ENCODE peak calls at places on chromosomes 5 and 9, in nine cellular contexts. O is heart right ventricle; S is mesenchymal stem cell; B is astrocyte; W is tibial artery; V is neuronal stem cell; U is HCT116; J is right atrium auricular region; M is CD4-positive, alpha-beta memory T cell. G is an unnamed sample.
A peak's percentile ranks its signal among the peaks of the same experiment; 100 is the strongest.

GRCh38 chr5:24668050-24668449 is 23.3 kb upstream of the CDH10 start:
- DNase-seq in J (no peak), U (no peak), M (no peak), W (no peak), S (no peak), O (no peak), V (no peak), B (no peak), G (no peak)

GRCh38 chr5:102554728-102555127 is 55.9 kb upstream of the SLCO6A1 start:
- DNase-seq in B (no peak), J (no peak), V (no peak), W (no peak), S (no peak), O (no peak), M (no peak), U (peak; percentile 21), G (no peak)

GRCh38 chr5:109825450-109825849 is 135.7 kb downstream of the MAN2A1 start:
- DNase-seq in U (no peak), O (no peak), J (no peak), W (no peak), V (no peak), B (peak; percentile 27), S (peak; percentile 38), M (no peak), G (no peak)

GRCh38 chr9:536597-537511 is 304.6 kb upstream of the DMRT1 start:
- DNase-seq in U (no peak), M (no peak), S (no peak), V (no peak), W (no peak), O (no peak), B (no peak), J (no peak), G (no peak)

GRCh38 chr5:147415663-147416062 is 94.2 kb downstream of the DPYSL3 start:
- DNase-seq in U (no peak), S (no peak), B (peak; percentile 46), W (no peak), M (no peak), J (no peak), V (no peak), O (no peak), G (no peak)

GRCh38 chr5:143019157-143019556 is 249.0 kb downstream of the ARHGAP26 start:
- DNase-seq in V (no peak), O (no peak), J (no peak), B (no peak), M (no peak), S (no peak), W (no peak), U (no peak), G (no peak)

GRCh38 chr9:91101598-91102168 is 260.0 kb downstream of the AUH start:
- DNase-seq in J (no peak), U (no peak), M (peak; percentile 91), V (no peak), W (no peak), O (no peak), S (no peak), B (no peak), G (no peak)

GRCh38 chr9:81028504-81028903 is 660.8 kb downstream of the TLE1 start:
- DNase-seq in S (peak; percentile 93), V (no peak), W (no peak), M (no peak), B (peak; percentile 99), J (no peak), U (peak; percentile 42), O (no peak), G (peak; percentile 31)

GRCh38 chr9:97721396-97721795 is 24.3 kb upstream of the XPA start:
- DNase-seq in M (no peak), V (no peak), S (no peak), J (no peak), U (no peak), B (no peak), W (no peak), O (no peak), G (no peak)

GRCh38 chr9:20125721-20126120 is 336.9 kb upstream of the SLC24A2 start:
- DNase-seq in W (no peak), O (no peak), S (no peak), V (no peak), M (no peak), B (no peak), U (no peak), J (no peak), G (no peak)

GRCh38 chr9:20269620-20270019 is 352.7 kb downstream of the MLLT3 start:
- DNase-seq in S (no peak), U (no peak), V (no peak), B (no peak), M (no peak), J (no peak), O (no peak), W (no peak), G (no peak)

GRCh38 chr9:14935099-14935710 is 25.0 kb upstream of the FREM1 start:
- DNase-seq in B (no peak), M (no peak), S (no peak), J (no peak), V (peak; percentile 56), O (no peak), U (no peak), W (no peak), G (no peak)

GRCh38 chr9:137459601-137460362 is 648 bp upstream of the NSMF start:
- DNase-seq in V (no peak), J (no peak), O (no peak), W (peak; percentile 33), U (no peak), M (no peak), B (no peak), S (no peak), G (no peak)

GRCh38 chr5:72283358-72283757 is 36.7 kb downstream of the MRPS27 start:
- DNase-seq in W (no peak), U (no peak), B (no peak), V (no peak), S (peak; percentile 26), J (no peak), M (no peak), O (no peak), G (no peak)

GRCh38 chr5:158953929-158954534 is 145.7 kb downstream of the EBF1 start:
- DNase-seq in U (no peak), O (no peak), S (no peak), W (no peak), M (no peak), V (no peak), B (no peak), J (no peak), G (no peak)

GRCh38 chr9:13267743-13268142 is 11.7 kb downstream of the MPDZ start:
- DNase-seq in M (no peak), S (peak; percentile 95), U (no peak), J (no peak), B (peak; percentile 96), W (no peak), V (no peak), O (peak; percentile 10), G (no peak)

GRCh38 chr5:115455241-115455640 is 89.3 kb downstream of the FEM1C start:
- DNase-seq in W (peak; percentile 37), B (peak; percentile 84), S (peak; percentile 88), O (no peak), U (no peak), M (no peak), V (no peak), J (peak; percentile 79), G (no peak)

GRCh38 chr5:73446631-73447233 is 1.8 kb downstream of the FOXD1 start:
- DNase-seq in B (no peak), M (no peak), S (peak; percentile 37), W (no peak), U (no peak), O (no peak), J (no peak), V (no peak), G (no peak)

GRCh38 chr5:131180407-131180806 is 9.7 kb downstream of the LYRM7 start:
- DNase-seq in U (no peak), B (no peak), J (no peak), W (no peak), S (no peak), O (no peak), V (no peak), M (no peak), G (no peak)

GRCh38 chr9:6459718-6460117 is 46.7 kb downstream of the UHRF2 start:
- DNase-seq in V (no peak), W (no peak), U (no peak), J (no peak), S (no peak), O (no peak), B (no peak), M (no peak), G (no peak)
- H3K36me3 ChIP-seq in V (peaks cover 2% of the 10 kb centered on the region), W (peaks cover 3% of the 10 kb centered on the region), U (peaks cover 4% of the 10 kb centered on the region), J (peaks cover 6% of the 10 kb centered on the region), S (peaks cover 46% of the 10 kb centered on the region), O (peaks cover 30% of the 10 kb centered on the region), B (peaks cover 3% of the 10 kb centered on the region), M (peaks cover 20% of the 10 kb centered on the region), G (no peaks in the 10 kb centered on the region)

DNA sequence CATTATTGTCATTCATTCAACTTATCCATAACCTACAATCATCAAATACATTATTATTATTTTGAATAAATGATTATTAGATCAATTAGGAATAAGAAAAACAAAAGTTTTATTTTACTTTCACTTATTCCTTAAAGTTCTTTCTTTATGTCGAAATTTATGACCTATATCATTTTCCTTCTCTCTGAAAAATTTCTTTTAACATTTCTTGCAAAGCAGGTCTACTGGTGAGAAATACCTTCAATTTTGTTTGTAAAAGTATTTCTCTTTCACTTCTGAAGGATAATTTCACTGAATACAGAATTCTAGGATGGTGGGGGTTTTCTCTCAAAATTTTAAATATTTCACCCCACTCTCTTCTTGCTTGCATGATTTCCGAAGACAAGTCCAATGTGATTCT is 2.6 kb upstream of the CCNI2 start:
- DNase-seq in O (no peak), V (no peak), S (no peak), J (no peak), W (no peak), U (no peak), M (no peak), B (no peak), G (no peak)
- H3K4me1 ChIP-seq in O (peaks cover 9% of the 10 kb centered on the region), V (no peaks in the 10 kb centered on the region), S (peaks cover 11% of the 10 kb centered on the region), J (no peaks in the 10 kb centered on the region), W (peaks cover 7% of the 10 kb centered on the region), U (peaks cover 14% of the 10 kb centered on the region), M (peaks cover 7% of the 10 kb centered on the region), B (peaks cover 3% of the 10 kb centered on the region), G (no peaks in the 10 kb centered on the region)

DNA sequence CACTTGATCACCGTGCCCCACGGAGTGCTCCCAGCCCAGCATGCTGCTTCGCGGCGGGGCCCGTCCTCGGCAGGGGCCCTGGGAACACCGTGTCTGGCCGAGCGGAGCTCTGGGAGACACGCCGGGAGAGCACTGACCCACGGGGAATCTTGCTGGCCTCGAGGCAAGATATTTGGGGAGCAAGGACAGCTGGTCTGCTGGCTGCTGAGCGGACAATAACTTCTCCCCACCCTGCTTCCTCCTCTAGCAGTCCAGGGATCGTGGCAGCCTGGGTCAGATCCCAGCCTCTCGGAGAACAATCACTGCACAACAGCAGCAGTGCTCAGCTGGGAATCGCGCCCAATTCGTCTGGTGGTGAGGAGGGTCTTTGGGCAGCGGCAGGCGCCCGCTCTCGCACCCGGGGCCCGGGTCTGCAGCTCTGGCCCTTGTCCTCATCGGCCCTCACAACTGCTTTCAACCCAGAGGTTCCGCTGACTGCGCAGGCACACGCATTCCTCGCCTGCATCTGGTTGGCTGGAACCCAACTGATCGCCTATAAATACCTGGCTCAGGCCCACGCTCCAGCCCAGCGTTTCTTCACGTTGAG is 43.4 kb downstream of the DBH start:
- DNase-seq in V (no peak), U (no peak), M (no peak), B (no peak), J (no peak), W (no peak), O (peak; percentile 39), S (no peak), G (no peak)
- H3K27ac ChIP-seq in V (no peak overlapping the region), U (no peak overlapping the region), M (no peak overlapping the region), B (no peak overlapping the region), J (no peak overlapping the region), W (no peak overlapping the region), O (peak overlapping the region; percentile 77), S (no peak overlapping the region), G (no peak overlapping the region)

GRCh38 chr9:135887021-135887507 is 20.3 kb downstream of the CAMSAP1 start:
- DNase-seq in M (no peak), J (no peak), S (peak; percentile 51), V (no peak), B (no peak), U (no peak), O (peak; percentile 50), W (no peak), G (no peak)
- H3K36me3 ChIP-seq in M (no peaks in the 10 kb centered on the region), J (no peaks in the 10 kb centered on the region), S (no peaks in the 10 kb centered on the region), V (peaks cover 4% of the 10 kb centered on the region), B (no peaks in the 10 kb centered on the region), U (no peaks in the 10 kb centered on the region), O (peaks cover 7% of the 10 kb centered on the region), W (no peaks in the 10 kb centered on the region), G (no peaks in the 10 kb centered on the region)

G was measured in PC-9.